ENCODE peak calls at places on chromosomes 11 and 22, in five cellular contexts. H is CD8-positive, alpha-beta memory T cell; J is CD8-positive, alpha-beta T cell; W is A673; R is HCT116. P is an unnamed sample. For H3K36me3 and H3K4me1, the result is how much of the 10 kb centered on the place peaks cover.

GRCh38 chr11:10318527-10318802 is 13.6 kb downstream of the ADM start:
- DNase-seq in J (no peak), R (no peak), H (no peak), W (no peak), P (no peak)

GRCh38 chr22:41532908-41533825 is 11.1 kb downstream of the POLR3H start:
- DNase-seq in W (peak), J (peak), R (no peak), H (peak), P (peak)

GRCh38 chr11:7281083-7281482 is 29.4 kb downstream of the SYT9 start:
- DNase-seq in J (no peak), R (no peak), H (no peak), W (no peak), P (peak)

GRCh38 chr11:32385998-32386397 is 49.3 kb downstream of the WT1 start:
- DNase-seq in J (no peak), H (no peak), W (peak), R (peak), P (peak)

GRCh38 chr22:47826016-47826415 is 1063.6 kb downstream of the TBC1D22A start:
- DNase-seq in W (no peak), J (no peak), H (no peak), R (no peak), P (no peak)

GRCh38 chr11:127470485-127470884 is 469.9 kb upstream of the KIRREL3 start:
- DNase-seq in R (no peak), H (no peak), W (peak), J (no peak), P (peak)

GRCh38 chr11:76602431-76602861 is 68.1 kb downstream of the LRRC32 start:
- DNase-seq in W (no peak), H (no peak), R (no peak), J (no peak), P (peak)

GRCh38 chr22:40487663-40488249 is 117.4 kb downstream of the SGSM3 start:
- DNase-seq in R (no peak), H (peak), W (peak), J (no peak), P (peak)

GRCh38 chr11:7977251-7977917 is 9.8 kb upstream of the EIF3F start:
- DNase-seq in J (no peak), H (no peak), R (no peak), W (no peak), P (peak)

GRCh38 chr11:97574976-97575665 is 1185.3 kb downstream of the JRKL start:
- DNase-seq in R (no peak), W (no peak), J (no peak), H (no peak), P (no peak)

GRCh38 chr11:34960277-34960676 is 43.9 kb downstream of the PDHX start:
- DNase-seq in J (no peak), H (no peak), R (no peak), W (no peak), P (no peak)

GRCh38 chr22:36470994-36471331 is 10.5 kb downstream of the TXN2 start:
- DNase-seq in W (no peak), R (no peak), H (no peak), J (no peak), P (no peak)
- H3K36me3 ChIP-seq in W (under half), R (under half), H (under half), J (under half), P (under half)

DNA sequence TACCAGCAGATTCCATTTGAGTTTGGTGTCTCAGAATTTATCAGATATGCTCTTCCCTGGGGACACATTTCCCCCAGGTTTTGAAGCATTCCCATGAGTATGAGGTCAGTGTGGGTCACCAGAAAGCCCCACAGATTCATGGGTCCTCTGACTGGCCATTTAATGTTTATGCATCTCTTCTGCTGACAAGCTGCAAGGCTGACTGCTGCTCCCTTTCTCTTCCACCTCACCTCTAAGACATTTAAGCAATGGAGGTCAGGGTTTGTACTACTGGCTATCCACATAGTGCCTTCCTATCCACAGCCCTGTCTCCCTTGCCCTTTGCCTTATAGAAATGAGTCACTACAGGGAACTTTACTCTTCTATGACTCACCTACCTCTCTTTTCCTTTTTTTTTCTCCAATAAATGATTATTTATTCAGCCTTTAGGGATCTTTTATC is 106.0 kb upstream of the TIMP3 start:
- DNase-seq in W (no peak), H (no peak), R (peak), J (no peak), P (no peak)
- H3K4me1 ChIP-seq in W (under half), H (under half), R (under half), J (under half), P (under half)

GRCh38 chr11:28838741-28839140 is 730.6 kb downstream of the METTL15 start:
- DNase-seq in J (no peak), W (peak), R (no peak), H (no peak), P (peak)
- H3K36me3 ChIP-seq in J (under half), W (under half), R (under half), H (under half), P (under half)

DNA sequence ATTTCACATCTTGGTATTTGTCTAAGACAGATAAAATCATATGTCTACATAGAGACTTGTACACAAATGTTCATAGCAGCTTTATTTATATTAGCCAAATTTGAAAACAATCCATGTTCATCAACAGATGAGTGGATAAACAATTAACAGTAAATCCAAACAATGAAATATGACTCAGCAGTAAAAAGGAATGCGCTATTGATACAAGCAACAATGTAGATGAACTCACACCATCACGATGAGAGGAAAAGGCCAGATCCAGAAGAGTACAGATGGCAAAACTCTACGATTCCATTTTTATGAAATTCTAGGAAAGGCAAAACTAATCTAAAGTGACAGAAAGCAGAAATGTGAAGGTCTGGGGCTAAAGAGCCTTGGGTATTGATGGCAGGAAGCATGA is 384.3 kb downstream of the NTM start:
- DNase-seq in H (no peak), J (no peak), R (no peak), W (no peak), P (peak)
- H3K4me1 ChIP-seq in H (under half), J (under half), R (under half), W (under half), P (under half)

DNA sequence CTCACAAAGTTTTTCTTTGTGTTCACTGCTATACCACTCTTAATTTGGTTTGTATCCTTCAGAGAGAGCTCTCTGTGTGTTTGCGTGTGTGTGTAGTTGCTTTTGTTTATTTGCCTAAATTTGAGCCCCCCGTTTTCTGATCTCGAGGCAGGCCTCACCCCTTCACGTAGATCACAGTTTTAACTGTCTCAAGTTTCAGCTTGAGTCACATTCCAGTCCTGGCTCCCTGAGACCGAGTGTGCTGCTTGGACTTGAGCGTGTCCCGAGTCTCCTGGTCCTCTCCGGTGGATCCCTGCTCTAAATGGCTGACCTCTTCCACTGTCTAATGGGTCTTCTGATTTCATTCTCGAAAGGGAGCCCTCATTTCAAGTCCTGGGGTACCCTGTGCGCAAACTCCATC is 9.2 kb downstream of the SPINDOC start:
- DNase-seq in H (no peak), J (no peak), R (no peak), W (no peak), P (no peak)
- H3K36me3 ChIP-seq in H (under half), J (under half), R (under half), W (half or more), P (under half)

GRCh38 chr22:49967333-49968241 is 7.0 kb downstream of the PIM3 start:
- DNase-seq in J (no peak), W (no peak), R (no peak), H (no peak), P (no peak)
- H3K4me1 ChIP-seq in J (under half), W (under half), R (half or more), H (under half), P (under half)